ENCODE peak calls at places on chromosome 1, in ten cellular contexts. A, U, L, D, G, W, Y, V, T and X are unnamed samples.

GRCh38 chr1:58165073-58165472 is 381.5 kb downstream of the OMA1 start:
- DNase-seq in D (no peak), V (no peak), T (no peak), U (no peak), Y (no peak), L (no peak), A (no peak), W (no peak), G (no peak), X (no peak)

GRCh38 chr1:89732643-89733222 is 88.1 kb upstream of the LRRC8D start:
- DNase-seq in U (no peak), G (no peak), Y (no peak), D (no peak), A (no peak), V (no peak), L (no peak), T (no peak), W (no peak), X (no peak)

GRCh38 chr1:168135982-168136708 is 585 bp downstream of the GPR161 start:
- DNase-seq in G (peak), T (peak), U (peak), A (peak), V (peak), Y (no peak), L (no peak), D (peak), W (peak), X (no peak)

GRCh38 chr1:37930246-37931142 is 16.4 kb downstream of the INPP5B start:
- DNase-seq in D (no peak), Y (no peak), U (no peak), G (no peak), V (no peak), L (peak), T (no peak), A (no peak), W (no peak), X (peak)

GRCh38 chr1:41501581-41501980 is 17.1 kb upstream of the EDN2 start:
- DNase-seq in V (no peak), Y (no peak), W (no peak), D (no peak), G (no peak), A (peak), U (peak), T (peak), L (no peak), X (no peak)

GRCh38 chr1:205248793-205249601 is 21.3 kb downstream of the TMCC2 start:
- DNase-seq in D (peak), T (peak), V (no peak), L (peak), Y (no peak), U (no peak), A (peak), G (no peak), W (no peak), X (no peak)

GRCh38 chr1:221768444-221769066 is 26.7 kb upstream of the DUSP10 start:
- DNase-seq in G (no peak), D (peak), L (no peak), V (no peak), U (no peak), W (no peak), T (no peak), Y (no peak), A (no peak), X (peak)

GRCh38 chr1:37807220-37807554 is 403 bp upstream of the C1orf122 start:
- DNase-seq in T (no peak), L (no peak), V (no peak), A (no peak), Y (no peak), D (no peak), G (no peak), W (no peak), U (no peak), X (peak)

GRCh38 chr1:7250826-7251800 is 465.9 kb downstream of the CAMTA1 start:
- DNase-seq in W (no peak), L (no peak), U (no peak), T (no peak), V (no peak), A (no peak), G (no peak), Y (no peak), D (no peak), X (no peak)

GRCh38 chr1:3453891-3454810 is at the start of gene ARHGEF16:
- DNase-seq in Y (peak), T (peak), D (peak), G (peak), W (no peak), V (peak), A (peak), U (peak), L (peak), X (peak)

GRCh38 chr1:145849356-145850165 is 4.1 kb downstream of the NUDT17 start:
- DNase-seq in G (peak), A (no peak), L (no peak), U (peak), Y (no peak), V (peak), D (peak), W (no peak), T (no peak), X (peak)

GRCh38 chr1:34763142-34763781 is 3.7 kb downstream of the GJB4 start:
- DNase-seq in Y (peak), D (peak), A (no peak), L (no peak), W (no peak), T (no peak), G (no peak), U (no peak), V (no peak), X (no peak)

GRCh38 chr1:90717665-90718410 is 736 bp upstream of the BARHL2 start:
- DNase-seq in D (no peak), G (peak), V (peak), U (peak), W (no peak), T (no peak), Y (no peak), A (peak), L (no peak), X (peak)

GRCh38 chr1:58815069-58815679 is 31.3 kb upstream of the JUN start:
- DNase-seq in A (peak), Y (peak), W (no peak), U (no peak), D (peak), G (peak), T (peak), L (peak), V (peak), X (peak)

GRCh38 chr1:156664949-156665411 is 12.2 kb downstream of the NES start:
- DNase-seq in Y (no peak), W (no peak), L (peak), G (no peak), V (no peak), U (peak), T (peak), D (no peak), A (peak), X (peak)

GRCh38 chr1:180295999-180296398 is 65.9 kb downstream of the LHX4 start:
- DNase-seq in L (no peak), Y (no peak), G (no peak), W (no peak), T (no peak), A (no peak), D (no peak), V (no peak), U (no peak), X (no peak)

GRCh38 chr1:23742670-23743286 is 493 bp upstream of the ELOA start:
- DNase-seq in Y (no peak), V (no peak), D (peak), G (no peak), U (no peak), T (peak), W (no peak), A (peak), L (no peak), X (peak)

GRCh38 chr1:222105393-222105737 is 363.5 kb upstream of the DUSP10 start:
- DNase-seq in W (no peak), V (no peak), L (no peak), G (no peak), Y (peak), T (no peak), A (peak), D (no peak), U (no peak), X (no peak)

GRCh38 chr1:18546026-18546425 is 65.3 kb downstream of the KLHDC7A start:
- DNase-seq in A (peak), L (no peak), W (no peak), D (no peak), U (no peak), G (no peak), V (no peak), Y (no peak), T (no peak), X (no peak)

GRCh38 chr1:219567341-219567947 is 45.5 kb downstream of the ZC3H11B start:
- DNase-seq in A (no peak), T (no peak), V (no peak), W (no peak), G (no peak), Y (peak), D (peak), U (no peak), L (no peak), X (peak)

GRCh38 chr1:211468595-211468994 is 23.4 kb downstream of the RD3 start:
- DNase-seq in D (peak), U (no peak), Y (no peak), G (no peak), V (peak), L (peak), W (no peak), T (peak), A (no peak), X (no peak)

GRCh38 chr1:6209661-6210605 is 4.0 kb downstream of the RNF207 start:
- DNase-seq in W (no peak), L (no peak), D (no peak), G (peak), A (no peak), U (peak), Y (no peak), V (no peak), T (no peak), X (no peak)

GRCh38 chr1:28232558-28233263 is at the start of gene DNAJC8:
- DNase-seq in T (peak), L (peak), A (peak), V (peak), G (peak), Y (peak), D (peak), U (peak), W (peak), X (peak)

GRCh38 chr1:84996846-84997666 is at the start of gene MCOLN2:
- DNase-seq in T (peak), W (peak), L (peak), Y (no peak), U (peak), V (peak), D (peak), A (peak), G (peak), X (peak)

GRCh38 chr1:115196291-115196690 is 107.0 kb upstream of the TSPAN2 start:
- DNase-seq in Y (no peak), T (no peak), W (no peak), G (no peak), A (no peak), D (no peak), V (no peak), L (no peak), U (no peak), X (no peak)

GRCh38 chr1:241485145-241485544 is 34.4 kb downstream of the FH start:
- DNase-seq in W (no peak), Y (no peak), D (no peak), A (no peak), T (no peak), V (no peak), G (no peak), L (no peak), U (no peak), X (no peak)

GRCh38 chr1:241482761-241483250 is 36.7 kb downstream of the FH start:
- DNase-seq in V (no peak), T (no peak), G (no peak), D (peak), L (no peak), W (no peak), A (no peak), U (no peak), Y (peak), X (peak)

GRCh38 chr1:241488739-241489138 is 30.8 kb downstream of the FH start:
- DNase-seq in D (no peak), U (no peak), W (no peak), V (no peak), Y (no peak), L (no peak), G (no peak), T (no peak), A (no peak), X (no peak)

DNA sequence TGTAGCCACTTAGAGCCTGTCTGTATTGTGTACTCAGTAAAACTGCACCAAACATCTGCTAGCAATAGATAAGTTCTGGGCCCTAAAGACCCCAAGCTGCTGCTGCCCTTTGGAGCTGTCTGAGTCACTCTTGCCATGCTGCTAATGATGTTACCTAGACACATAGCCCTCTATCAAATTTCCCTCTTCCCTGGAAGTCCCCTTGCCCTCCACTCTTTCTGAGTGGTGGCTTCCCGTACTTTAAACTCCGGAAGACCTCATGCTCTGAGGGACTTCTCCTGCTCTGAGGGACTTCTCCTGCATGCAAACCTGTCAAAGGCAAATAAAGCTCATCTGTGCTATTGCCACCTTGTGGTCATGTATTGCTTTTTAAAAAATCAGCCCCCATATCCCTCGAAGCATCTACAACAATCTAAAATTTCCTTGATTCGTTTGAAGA is 34.0 kb downstream of the FH start:
- DNase-seq in D (peak), U (peak), G (no peak), Y (peak), W (no peak), L (no peak), T (no peak), V (no peak), A (no peak), X (no peak)
- TF ChIP-seq CTCF in D (peak), U (peak), G (peak), Y (peak), W (peak), L (no peak), T (no peak), V (peak), A (peak), X (peak)

GRCh38 chr1:161307230-161307768 is 2.5 kb downstream of the MPZ start:
- DNase-seq in V (no peak), T (no peak), G (no peak), W (no peak), D (peak), A (no peak), L (no peak), U (no peak), Y (no peak), X (peak)

GRCh38 chr1:161304927-161305871 is 4.6 kb downstream of the MPZ start:
- DNase-seq in A (no peak), T (no peak), Y (no peak), G (no peak), U (no peak), V (no peak), L (no peak), W (no peak), D (no peak), X (peak)

GRCh38 chr1:161309868-161310267 is at the start of gene MPZ:
- DNase-seq in A (no peak), D (no peak), Y (no peak), T (no peak), V (no peak), G (no peak), W (no peak), U (no peak), L (no peak), X (no peak)

GRCh38 chr1:161307892-161308638 is 1.7 kb downstream of the MPZ start:
- DNase-seq in G (no peak), V (no peak), W (no peak), T (no peak), Y (no peak), U (no peak), A (no peak), L (no peak), D (peak), X (no peak)

DNA sequence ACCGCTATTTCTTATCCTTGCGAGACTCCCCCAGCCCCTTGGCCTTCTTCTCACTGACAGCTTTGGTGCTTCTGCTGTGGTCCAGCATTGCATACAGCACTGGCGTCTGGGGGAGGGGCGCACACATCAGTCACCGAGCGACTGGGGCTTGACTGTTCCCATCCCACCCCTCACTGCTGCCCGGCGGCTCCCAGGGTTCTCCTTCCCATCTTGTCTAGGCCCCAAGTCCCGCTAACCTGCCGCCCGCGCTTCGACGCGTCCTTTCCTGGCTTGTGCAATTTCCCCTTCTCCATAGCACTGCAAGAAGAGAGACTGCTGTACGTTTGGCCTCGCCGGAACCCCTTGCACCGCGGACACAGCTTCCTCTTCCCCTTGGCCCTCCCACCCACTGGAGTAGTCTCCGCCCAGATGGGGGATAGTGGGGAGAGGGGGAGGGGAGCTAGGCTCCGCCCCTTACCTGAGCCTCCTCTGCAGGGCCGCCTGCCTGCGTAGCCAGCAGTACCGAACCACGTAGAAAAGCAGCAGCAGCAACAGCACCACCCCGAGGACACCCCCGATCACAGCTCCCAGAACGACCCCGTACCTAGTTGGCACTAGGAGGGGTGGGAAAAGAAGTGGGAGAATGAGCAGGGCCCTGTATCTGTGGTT is 3.8 kb downstream of the MPZ start:
- DNase-seq in T (peak), G (peak), V (peak), W (peak), L (peak), Y (peak), D (peak), U (peak), A (peak), X (peak)
- TF ChIP-seq CTCF in T (no peak), G (no peak), V (no peak), W (peak), L (peak), Y (peak), D (no peak), U (no peak), A (peak), X (peak)

DNA sequence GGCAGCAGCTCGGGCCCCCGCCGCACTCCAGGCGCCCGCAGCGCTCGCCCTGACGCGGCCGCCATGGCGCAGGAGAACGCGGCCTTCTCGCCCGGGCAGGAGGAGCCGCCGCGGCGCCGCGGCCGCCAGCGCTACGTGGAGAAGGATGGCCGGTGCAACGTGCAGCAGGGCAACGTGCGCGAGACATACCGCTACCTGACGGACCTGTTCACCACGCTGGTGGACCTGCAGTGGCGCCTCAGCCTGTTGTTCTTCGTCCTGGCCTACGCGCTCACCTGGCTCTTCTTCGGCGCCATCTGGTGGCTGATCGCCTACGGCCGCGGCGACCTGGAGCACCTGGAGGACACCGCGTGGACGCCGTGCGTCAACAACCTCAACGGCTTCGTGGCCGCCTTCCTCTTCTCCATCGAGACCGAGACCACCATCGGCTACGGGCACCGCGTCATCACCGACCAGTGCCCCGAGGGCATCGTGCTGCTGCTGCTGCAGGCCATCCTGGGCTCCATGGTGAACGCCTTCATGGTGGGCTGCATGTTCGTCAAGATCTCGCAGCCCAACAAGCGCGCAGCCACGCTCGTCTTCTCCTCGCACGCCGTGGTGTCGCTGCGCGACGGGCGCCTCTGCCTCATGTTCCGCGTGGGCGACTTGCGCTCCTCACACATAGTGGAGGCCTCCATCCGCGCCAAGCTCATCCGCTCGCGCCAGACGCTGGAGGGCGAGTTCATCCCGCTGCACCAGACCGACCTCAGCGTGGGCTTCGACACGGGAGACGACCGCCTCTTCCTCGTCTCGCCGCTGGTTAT is 2.8 kb downstream of the KCNJ9 start:
- DNase-seq in T (peak), W (peak), Y (peak), G (peak), U (peak), A (peak), V (peak), D (peak), L (peak), X (peak)
- TF ChIP-seq CTCF in T (peak), W (peak), Y (peak), G (no peak), U (peak), A (peak), V (peak), D (peak), L (peak), X (peak)

GRCh38 chr1:25169610-25170009 is 62.7 kb downstream of the SYF2 start:
- DNase-seq in D (no peak), A (no peak), U (no peak), W (no peak), Y (no peak), L (no peak), T (no peak), G (no peak), V (no peak), X (no peak)

GRCh38 chr1:25166847-25167246 is 65.5 kb downstream of the SYF2 start:
- DNase-seq in V (no peak), A (no peak), U (no peak), T (no peak), D (no peak), G (no peak), W (no peak), Y (no peak), L (no peak), X (no peak)

GRCh38 chr1:25167269-25168192 is 64.8 kb downstream of the SYF2 start:
- DNase-seq in G (no peak), D (no peak), V (no peak), T (no peak), A (peak), L (no peak), W (no peak), Y (peak), U (no peak), X (no peak)

GRCh38 chr1:25169168-25169567 is 63.1 kb downstream of the SYF2 start:
- DNase-seq in W (no peak), L (no peak), G (no peak), D (no peak), Y (no peak), T (no peak), A (no peak), U (no peak), V (no peak), X (no peak)

GRCh38 chr1:25168193-25169071 is 63.9 kb downstream of the SYF2 start:
- DNase-seq in V (no peak), G (no peak), L (no peak), U (no peak), D (no peak), Y (no peak), T (no peak), W (no peak), A (peak), X (no peak)
- TF ChIP-seq CTCF in V (no peak), G (no peak), L (no peak), U (peak), D (no peak), Y (peak), T (no peak), W (no peak), A (peak), X (no peak)

GRCh38 chr1:22143065-22143514 is at the start of gene WNT4:
- DNase-seq in L (no peak), A (peak), U (no peak), T (peak), Y (no peak), D (no peak), G (peak), W (no peak), V (peak), X (peak)
- TF ChIP-seq CTCF in L (peak), A (no peak), U (peak), T (peak), Y (no peak), D (no peak), G (peak), W (no peak), V (peak), X (no peak)

GRCh38 chr1:68791800-68792199 is 294.9 kb upstream of the DEPDC1 start:
- DNase-seq in T (no peak), L (no peak), A (no peak), D (no peak), V (peak), U (peak), W (no peak), Y (peak), G (peak), X (no peak)
- TF ChIP-seq CTCF in T (no peak), L (no peak), A (no peak), D (no peak), V (no peak), U (peak), W (no peak), Y (peak), G (peak), X (no peak)